ENCODE peak calls at places on chromosomes 11 and 22, in six cellular contexts. One of them, this sample, is unnamed.
A peak's percentile ranks its signal among the peaks of the same experiment; 100 is the strongest.

GRCh38 chr22:20021196-20022181 is 579 bp downstream of the TANGO2 start:
- DNase-seq in epithelial cell of esophagus: peak; percentile 22
- DNase-seq in spleen: no peak
- DNase-seq in BJ: peak; percentile 10
- DNase-seq in suprapubic skin: no peak
- DNase-seq in choroid plexus epithelial cell: no peak
- DNase-seq in this sample: peak; percentile 40

GRCh38 chr11:28245131-28245530 is 136.9 kb downstream of the METTL15 start:
- DNase-seq in epithelial cell of esophagus: no peak
- DNase-seq in spleen: no peak
- DNase-seq in BJ: no peak
- DNase-seq in suprapubic skin: no peak
- DNase-seq in choroid plexus epithelial cell: peak; percentile 55
- DNase-seq in this sample: peak; percentile 26

GRCh38 chr11:111334495-111335123 is 36.3 kb downstream of the POU2AF3 start:
- DNase-seq in epithelial cell of esophagus: no peak
- DNase-seq in spleen: no peak
- DNase-seq in BJ: no peak
- DNase-seq in suprapubic skin: no peak
- DNase-seq in choroid plexus epithelial cell: no peak
- DNase-seq in this sample: no peak

GRCh38 chr11:118953265-118953664 is 2.8 kb upstream of the UPK2 start:
- DNase-seq in epithelial cell of esophagus: peak; percentile 17
- DNase-seq in spleen: peak; percentile 25
- DNase-seq in BJ: no peak
- DNase-seq in suprapubic skin: no peak
- DNase-seq in choroid plexus epithelial cell: peak; percentile 44
- DNase-seq in this sample: peak; percentile 31

GRCh38 chr11:96098511-96099241 is 174.8 kb upstream of the MTMR2 start:
- DNase-seq in epithelial cell of esophagus: peak; percentile 45
- DNase-seq in spleen: no peak
- DNase-seq in BJ: no peak
- DNase-seq in suprapubic skin: no peak
- DNase-seq in choroid plexus epithelial cell: peak; percentile 61
- DNase-seq in this sample: peak; percentile 60

GRCh38 chr22:46070722-46071450 is 79.4 kb upstream of the PPARA start:
- DNase-seq in epithelial cell of esophagus: peak; percentile 76
- DNase-seq in spleen: peak; percentile 88
- DNase-seq in BJ: no peak
- DNase-seq in suprapubic skin: peak; percentile 79
- DNase-seq in choroid plexus epithelial cell: peak; percentile 60
- DNase-seq in this sample: peak; percentile 81

GRCh38 chr22:38074181-38075104 is 9.5 kb downstream of the SLC16A8 start:
- DNase-seq in epithelial cell of esophagus: peak; percentile 41
- DNase-seq in spleen: no peak
- DNase-seq in BJ: no peak
- DNase-seq in suprapubic skin: no peak
- DNase-seq in choroid plexus epithelial cell: peak; percentile 41
- DNase-seq in this sample: peak; percentile 36

GRCh38 chr11:119373917-119374631 is 7.4 kb downstream of the USP2 start:
- DNase-seq in epithelial cell of esophagus: peak; percentile 83
- DNase-seq in spleen: no peak
- DNase-seq in BJ: no peak
- DNase-seq in suprapubic skin: no peak
- DNase-seq in choroid plexus epithelial cell: peak; percentile 84
- DNase-seq in this sample: peak; percentile 85

GRCh38 chr11:61694971-61695706 is 14.9 kb downstream of the DAGLA start:
- DNase-seq in epithelial cell of esophagus: no peak
- DNase-seq in spleen: no peak
- DNase-seq in BJ: no peak
- DNase-seq in suprapubic skin: peak; percentile 87
- DNase-seq in choroid plexus epithelial cell: no peak
- DNase-seq in this sample: no peak

GRCh38 chr22:16658068-16658467 is 65.5 kb upstream of the CCT8L2 start:
- DNase-seq in epithelial cell of esophagus: no peak
- DNase-seq in spleen: no peak
- DNase-seq in BJ: no peak
- DNase-seq in suprapubic skin: no peak
- DNase-seq in choroid plexus epithelial cell: no peak
- DNase-seq in this sample: no peak

GRCh38 chr11:100863080-100863581 is 176.0 kb downstream of the ARHGAP42 start:
- DNase-seq in epithelial cell of esophagus: peak; percentile 24
- DNase-seq in spleen: no peak
- DNase-seq in BJ: peak; percentile 73
- DNase-seq in suprapubic skin: no peak
- DNase-seq in choroid plexus epithelial cell: peak; percentile 96
- DNase-seq in this sample: peak; percentile 85

GRCh38 chr11:23688835-23689234 is 808.0 kb upstream of the LUZP2 start:
- DNase-seq in epithelial cell of esophagus: no peak
- DNase-seq in spleen: no peak
- DNase-seq in BJ: no peak
- DNase-seq in suprapubic skin: no peak
- DNase-seq in choroid plexus epithelial cell: peak; percentile 84
- DNase-seq in this sample: peak; percentile 41

GRCh38 chr11:19849947-19850593 is 137.4 kb downstream of the NAV2 start:
- DNase-seq in epithelial cell of esophagus: peak; percentile 17
- DNase-seq in spleen: no peak
- DNase-seq in BJ: no peak
- DNase-seq in suprapubic skin: no peak
- DNase-seq in choroid plexus epithelial cell: no peak
- DNase-seq in this sample: no peak

GRCh38 chr22:38016182-38017078 is 32.1 kb upstream of the SOX10 start:
- DNase-seq in epithelial cell of esophagus: peak; percentile 64
- DNase-seq in spleen: no peak
- DNase-seq in BJ: no peak
- DNase-seq in suprapubic skin: no peak
- DNase-seq in choroid plexus epithelial cell: peak; percentile 34
- DNase-seq in this sample: peak; percentile 84

GRCh38 chr11:75760710-75761493 is 7.7 kb upstream of the DGAT2 start:
- DNase-seq in epithelial cell of esophagus: peak; percentile 86
- DNase-seq in spleen: no peak
- DNase-seq in BJ: no peak
- DNase-seq in suprapubic skin: no peak
- DNase-seq in choroid plexus epithelial cell: peak; percentile 61
- DNase-seq in this sample: peak; percentile 84

GRCh38 chr11:104968856-104969776 is 742 bp upstream of the CASP4 start:
- DNase-seq in epithelial cell of esophagus: no peak
- DNase-seq in spleen: peak; percentile 81
- DNase-seq in BJ: no peak
- DNase-seq in suprapubic skin: no peak
- DNase-seq in choroid plexus epithelial cell: peak; percentile 36
- DNase-seq in this sample: peak; percentile 59

GRCh38 chr22:27851974-27852713 is 50.6 kb upstream of the MN1 start:
- DNase-seq in epithelial cell of esophagus: peak; percentile 68
- DNase-seq in spleen: no peak
- DNase-seq in BJ: no peak
- DNase-seq in suprapubic skin: no peak
- DNase-seq in choroid plexus epithelial cell: peak; percentile 40
- DNase-seq in this sample: peak; percentile 17

GRCh38 chr11:272195-272930 is 5.8 kb upstream of the NLRP6 start:
- DNase-seq in epithelial cell of esophagus: no peak
- DNase-seq in spleen: no peak
- DNase-seq in BJ: no peak
- DNase-seq in suprapubic skin: peak; percentile 60
- DNase-seq in choroid plexus epithelial cell: no peak
- DNase-seq in this sample: no peak

GRCh38 chr11:16632295-16633200 is 105.9 kb upstream of the C11orf58 start:
- DNase-seq in epithelial cell of esophagus: peak; percentile 62
- DNase-seq in spleen: no peak
- DNase-seq in BJ: no peak
- DNase-seq in suprapubic skin: no peak
- DNase-seq in choroid plexus epithelial cell: peak; percentile 21
- DNase-seq in this sample: peak; percentile 29

GRCh38 chr11:73411031-73411430 is 34.8 kb downstream of the RELT start:
- DNase-seq in epithelial cell of esophagus: no peak
- DNase-seq in spleen: no peak
- DNase-seq in BJ: no peak
- DNase-seq in suprapubic skin: no peak
- DNase-seq in choroid plexus epithelial cell: no peak
- DNase-seq in this sample: no peak

GRCh38 chr11:110565344-110565684 is 135.6 kb downstream of the FDX1 start:
- DNase-seq in epithelial cell of esophagus: peak; percentile 13
- DNase-seq in spleen: no peak
- DNase-seq in BJ: no peak
- DNase-seq in suprapubic skin: no peak
- DNase-seq in choroid plexus epithelial cell: peak; percentile 73
- DNase-seq in this sample: peak; percentile 14

GRCh38 chr11:10604340-10604748 is 35.9 kb upstream of the LYVE1 start:
- DNase-seq in epithelial cell of esophagus: peak; percentile 87
- DNase-seq in spleen: no peak
- DNase-seq in BJ: no peak
- DNase-seq in suprapubic skin: no peak
- DNase-seq in choroid plexus epithelial cell: peak; percentile 76
- DNase-seq in this sample: peak; percentile 60

GRCh38 chr22:18060646-18061620 is 16.9 kb upstream of the PEX26 start:
- DNase-seq in epithelial cell of esophagus: peak; percentile 90
- DNase-seq in spleen: peak; percentile 68
- DNase-seq in BJ: no peak
- DNase-seq in suprapubic skin: no peak
- DNase-seq in choroid plexus epithelial cell: peak; percentile 60
- DNase-seq in this sample: peak; percentile 14

GRCh38 chr22:46667245-46667623 is 47.0 kb downstream of the GRAMD4 start:
- DNase-seq in epithelial cell of esophagus: no peak
- DNase-seq in spleen: no peak
- DNase-seq in BJ: no peak
- DNase-seq in suprapubic skin: no peak
- DNase-seq in choroid plexus epithelial cell: no peak
- DNase-seq in this sample: no peak

DNA sequence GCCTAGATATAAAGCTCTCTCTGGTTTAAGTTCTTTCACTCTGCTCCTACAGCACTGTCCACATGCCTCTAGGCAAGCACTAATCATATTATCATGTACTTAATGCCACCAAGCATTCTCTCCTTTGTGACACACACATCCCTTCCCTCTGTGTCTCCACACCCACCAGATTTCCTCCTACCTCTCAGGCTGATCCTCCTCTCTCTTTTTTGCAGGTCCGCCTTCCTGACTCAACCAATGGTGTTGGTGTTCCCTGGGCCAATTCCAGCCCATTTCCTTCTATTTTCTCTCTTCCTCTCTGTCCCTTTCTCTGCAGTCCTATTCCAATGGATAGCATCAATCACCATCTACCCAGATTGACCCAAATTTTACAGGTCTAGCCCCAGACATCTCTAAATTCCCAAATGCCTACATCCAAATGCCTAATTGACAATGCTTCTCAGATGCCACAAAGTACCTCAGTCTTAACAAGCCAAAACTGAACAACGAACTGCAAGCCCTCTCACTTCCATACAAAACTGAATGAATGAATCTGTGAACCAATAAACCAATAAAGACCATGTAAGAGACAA is 504 bp upstream of the ZNF215 start:
- DNase-seq in epithelial cell of esophagus: peak; percentile 49
- DNase-seq in spleen: no peak
- DNase-seq in BJ: no peak
- DNase-seq in suprapubic skin: no peak
- DNase-seq in choroid plexus epithelial cell: peak; percentile 20
- DNase-seq in this sample: peak; percentile 52
- TF ChIP-seq CTCF in epithelial cell of esophagus: no peak
- TF ChIP-seq CTCF in spleen: no peak
- TF ChIP-seq CTCF in BJ: no peak
- TF ChIP-seq CTCF in suprapubic skin: no peak
- TF ChIP-seq CTCF in choroid plexus epithelial cell: no peak
- TF ChIP-seq CTCF in this sample: no peak

DNA sequence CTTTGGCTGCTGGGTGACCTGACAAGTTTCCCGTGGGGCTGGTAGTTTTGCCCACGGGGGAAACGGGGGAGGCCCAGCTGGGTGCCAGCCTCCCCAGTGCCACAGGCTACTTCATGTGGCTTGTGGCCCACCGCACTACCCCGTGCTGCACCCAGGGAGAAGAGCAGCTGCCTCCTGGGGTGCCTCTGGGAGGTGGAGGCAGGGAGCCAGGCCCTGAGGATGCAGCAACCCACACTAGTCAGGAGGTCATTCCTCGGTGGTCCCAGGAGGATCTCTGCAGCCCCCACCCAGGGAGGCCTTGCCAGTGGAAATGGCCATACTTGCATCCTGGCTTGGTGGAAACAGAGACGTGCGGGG is 3.5 kb downstream of the PIM3 start:
- DNase-seq in epithelial cell of esophagus: no peak
- DNase-seq in spleen: peak; percentile 81
- DNase-seq in BJ: no peak
- DNase-seq in suprapubic skin: no peak
- DNase-seq in choroid plexus epithelial cell: no peak
- DNase-seq in this sample: no peak
- H3K4me3 ChIP-seq in epithelial cell of esophagus: peak overlapping the region; percentile 80
- H3K4me3 ChIP-seq in spleen: peak overlapping the region; percentile 86
- H3K4me3 ChIP-seq in BJ: no peak overlapping the region
- H3K4me3 ChIP-seq in suprapubic skin: peak overlapping the region; percentile 97
- H3K4me3 ChIP-seq in choroid plexus epithelial cell: no peak overlapping the region
- H3K4me3 ChIP-seq in this sample: peak overlapping the region; percentile 89

GRCh38 chr11:116510166-116510565 is 262.6 kb downstream of the BUD13 start:
- DNase-seq in epithelial cell of esophagus: no peak
- DNase-seq in spleen: no peak
- DNase-seq in BJ: no peak
- DNase-seq in suprapubic skin: peak; percentile 35
- DNase-seq in choroid plexus epithelial cell: no peak
- DNase-seq in this sample: no peak
- TF ChIP-seq CTCF in epithelial cell of esophagus: no peak
- TF ChIP-seq CTCF in spleen: no peak
- TF ChIP-seq CTCF in BJ: no peak
- TF ChIP-seq CTCF in suprapubic skin: no peak
- TF ChIP-seq CTCF in choroid plexus epithelial cell: no peak
- TF ChIP-seq CTCF in this sample: no peak

GRCh38 chr11:120392791-120393190 is 56.6 kb downstream of the ARHGEF12 start:
- DNase-seq in epithelial cell of esophagus: no peak
- DNase-seq in spleen: no peak
- DNase-seq in BJ: no peak
- DNase-seq in suprapubic skin: no peak
- DNase-seq in choroid plexus epithelial cell: peak; percentile 56
- DNase-seq in this sample: no peak

GRCh38 chr11:120394119-120394518 is 57.9 kb downstream of the ARHGEF12 start:
- DNase-seq in epithelial cell of esophagus: no peak
- DNase-seq in spleen: no peak
- DNase-seq in BJ: no peak
- DNase-seq in suprapubic skin: no peak
- DNase-seq in choroid plexus epithelial cell: no peak
- DNase-seq in this sample: no peak

GRCh38 chr11:120398184-120398583 is 62.0 kb downstream of the ARHGEF12 start:
- DNase-seq in epithelial cell of esophagus: no peak
- DNase-seq in spleen: no peak
- DNase-seq in BJ: no peak
- DNase-seq in suprapubic skin: no peak
- DNase-seq in choroid plexus epithelial cell: peak; percentile 29
- DNase-seq in this sample: peak; percentile 46

GRCh38 chr11:120392299-120392698 is 56.1 kb downstream of the ARHGEF12 start:
- DNase-seq in epithelial cell of esophagus: no peak
- DNase-seq in spleen: no peak
- DNase-seq in BJ: no peak
- DNase-seq in suprapubic skin: no peak
- DNase-seq in choroid plexus epithelial cell: no peak
- DNase-seq in this sample: no peak

GRCh38 chr11:120395778-120396177 is 59.6 kb downstream of the ARHGEF12 start:
- DNase-seq in epithelial cell of esophagus: no peak
- DNase-seq in spleen: no peak
- DNase-seq in BJ: no peak
- DNase-seq in suprapubic skin: no peak
- DNase-seq in choroid plexus epithelial cell: no peak
- DNase-seq in this sample: no peak
- H3K4me3 ChIP-seq in epithelial cell of esophagus: no peak overlapping the region
- H3K4me3 ChIP-seq in spleen: no peak overlapping the region
- H3K4me3 ChIP-seq in BJ: no peak overlapping the region
- H3K4me3 ChIP-seq in suprapubic skin: no peak overlapping the region
- H3K4me3 ChIP-seq in choroid plexus epithelial cell: no peak overlapping the region
- H3K4me3 ChIP-seq in this sample: no peak overlapping the region

GRCh38 chr11:67261635-67261941 is 4.7 kb upstream of the GRK2 start:
- DNase-seq in epithelial cell of esophagus: no peak
- DNase-seq in spleen: no peak
- DNase-seq in BJ: no peak
- DNase-seq in suprapubic skin: no peak
- DNase-seq in choroid plexus epithelial cell: no peak
- DNase-seq in this sample: no peak
- TF ChIP-seq CTCF in epithelial cell of esophagus: peak; percentile 28
- TF ChIP-seq CTCF in spleen: no peak
- TF ChIP-seq CTCF in BJ: peak; percentile 38
- TF ChIP-seq CTCF in suprapubic skin: no peak
- TF ChIP-seq CTCF in choroid plexus epithelial cell: peak; percentile 34
- TF ChIP-seq CTCF in this sample: peak; percentile 28